ENCODE peak calls at places on chromosomes 16 and 17, in ten cellular contexts. One of them, this sample, is unnamed.

GRCh38 chr17:3546521-3546920 is 11.1 kb downstream of the TRPV3 start:
- DNase-seq in iris pigment epithelial cell: no peak
- DNase-seq in ureter: no peak
- DNase-seq in cardiac septum: no peak
- DNase-seq in H9: no peak
- DNase-seq in cardiac muscle cell: no peak
- DNase-seq in activated T-cell treated with anti-CD3 and anti-CD28 coated beads for 1 hour: no peak
- DNase-seq in body of pancreas: no peak
- DNase-seq in AG09319: no peak
- DNase-seq in Right ventricle myocardium superior: peak
- DNase-seq in this sample: no peak

GRCh38 chr17:77852666-77853207 is 105.8 kb upstream of the TNRC6C start:
- DNase-seq in iris pigment epithelial cell: no peak
- DNase-seq in ureter: no peak
- DNase-seq in cardiac septum: no peak
- DNase-seq in H9: no peak
- DNase-seq in cardiac muscle cell: no peak
- DNase-seq in activated T-cell treated with anti-CD3 and anti-CD28 coated beads for 1 hour: no peak
- DNase-seq in body of pancreas: no peak
- DNase-seq in AG09319: no peak
- DNase-seq in Right ventricle myocardium superior: no peak
- DNase-seq in this sample: no peak

GRCh38 chr16:23876256-23876896 is 40.6 kb downstream of the PRKCB start:
- DNase-seq in iris pigment epithelial cell: no peak
- DNase-seq in ureter: no peak
- DNase-seq in cardiac septum: no peak
- DNase-seq in H9: no peak
- DNase-seq in cardiac muscle cell: no peak
- DNase-seq in activated T-cell treated with anti-CD3 and anti-CD28 coated beads for 1 hour: no peak
- DNase-seq in body of pancreas: no peak
- DNase-seq in AG09319: no peak
- DNase-seq in Right ventricle myocardium superior: no peak
- DNase-seq in this sample: no peak

GRCh38 chr17:45123930-45124796 is 8.2 kb downstream of the PLCD3 start:
- DNase-seq in iris pigment epithelial cell: peak
- DNase-seq in ureter: peak
- DNase-seq in cardiac septum: no peak
- DNase-seq in H9: peak
- DNase-seq in cardiac muscle cell: peak
- DNase-seq in activated T-cell treated with anti-CD3 and anti-CD28 coated beads for 1 hour: no peak
- DNase-seq in body of pancreas: no peak
- DNase-seq in AG09319: no peak
- DNase-seq in Right ventricle myocardium superior: no peak
- DNase-seq in this sample: peak

GRCh38 chr17:40022961-40023541 is 7.8 kb downstream of the CSF3 start:
- DNase-seq in iris pigment epithelial cell: no peak
- DNase-seq in ureter: no peak
- DNase-seq in cardiac septum: no peak
- DNase-seq in H9: no peak
- DNase-seq in cardiac muscle cell: no peak
- DNase-seq in activated T-cell treated with anti-CD3 and anti-CD28 coated beads for 1 hour: no peak
- DNase-seq in body of pancreas: no peak
- DNase-seq in AG09319: no peak
- DNase-seq in Right ventricle myocardium superior: no peak
- DNase-seq in this sample: no peak

GRCh38 chr17:77212081-77212832 is 71.5 kb downstream of the SEC14L1 start:
- DNase-seq in iris pigment epithelial cell: no peak
- DNase-seq in ureter: no peak
- DNase-seq in cardiac septum: no peak
- DNase-seq in H9: no peak
- DNase-seq in cardiac muscle cell: no peak
- DNase-seq in activated T-cell treated with anti-CD3 and anti-CD28 coated beads for 1 hour: no peak
- DNase-seq in body of pancreas: no peak
- DNase-seq in AG09319: no peak
- DNase-seq in Right ventricle myocardium superior: no peak
- DNase-seq in this sample: no peak

GRCh38 chr16:19283637-19284036 is 1.9 kb upstream of the CLEC19A start:
- DNase-seq in iris pigment epithelial cell: no peak
- DNase-seq in ureter: no peak
- DNase-seq in cardiac septum: no peak
- DNase-seq in H9: no peak
- DNase-seq in cardiac muscle cell: no peak
- DNase-seq in activated T-cell treated with anti-CD3 and anti-CD28 coated beads for 1 hour: no peak
- DNase-seq in body of pancreas: no peak
- DNase-seq in AG09319: no peak
- DNase-seq in Right ventricle myocardium superior: no peak
- DNase-seq in this sample: no peak

GRCh38 chr17:10614536-10615155 is 42.5 kb downstream of the MYH3 start:
- DNase-seq in iris pigment epithelial cell: peak
- DNase-seq in ureter: no peak
- DNase-seq in cardiac septum: no peak
- DNase-seq in H9: peak
- DNase-seq in cardiac muscle cell: peak
- DNase-seq in activated T-cell treated with anti-CD3 and anti-CD28 coated beads for 1 hour: no peak
- DNase-seq in body of pancreas: no peak
- DNase-seq in AG09319: no peak
- DNase-seq in Right ventricle myocardium superior: no peak
- DNase-seq in this sample: peak

GRCh38 chr16:66026211-66026610 is 340.3 kb upstream of the CDH5 start:
- DNase-seq in iris pigment epithelial cell: peak
- DNase-seq in ureter: no peak
- DNase-seq in cardiac septum: no peak
- DNase-seq in H9: peak
- DNase-seq in cardiac muscle cell: peak
- DNase-seq in activated T-cell treated with anti-CD3 and anti-CD28 coated beads for 1 hour: no peak
- DNase-seq in body of pancreas: no peak
- DNase-seq in AG09319: no peak
- DNase-seq in Right ventricle myocardium superior: no peak
- DNase-seq in this sample: peak

GRCh38 chr16:27232061-27232841 is 28.9 kb downstream of the KDM8 start:
- DNase-seq in iris pigment epithelial cell: no peak
- DNase-seq in ureter: no peak
- DNase-seq in cardiac septum: peak
- DNase-seq in H9: no peak
- DNase-seq in cardiac muscle cell: no peak
- DNase-seq in activated T-cell treated with anti-CD3 and anti-CD28 coated beads for 1 hour: no peak
- DNase-seq in body of pancreas: no peak
- DNase-seq in AG09319: no peak
- DNase-seq in Right ventricle myocardium superior: peak
- DNase-seq in this sample: no peak

GRCh38 chr16:69187387-69187890 is 475 bp downstream of the SNTB2 start:
- DNase-seq in iris pigment epithelial cell: peak
- DNase-seq in ureter: peak
- DNase-seq in cardiac septum: peak
- DNase-seq in H9: peak
- DNase-seq in cardiac muscle cell: peak
- DNase-seq in activated T-cell treated with anti-CD3 and anti-CD28 coated beads for 1 hour: peak
- DNase-seq in body of pancreas: peak
- DNase-seq in AG09319: no peak
- DNase-seq in Right ventricle myocardium superior: peak
- DNase-seq in this sample: no peak

GRCh38 chr16:66481943-66482390 is 54.9 kb downstream of the BEAN1 start:
- DNase-seq in iris pigment epithelial cell: no peak
- DNase-seq in ureter: peak
- DNase-seq in cardiac septum: no peak
- DNase-seq in H9: no peak
- DNase-seq in cardiac muscle cell: no peak
- DNase-seq in activated T-cell treated with anti-CD3 and anti-CD28 coated beads for 1 hour: no peak
- DNase-seq in body of pancreas: no peak
- DNase-seq in AG09319: no peak
- DNase-seq in Right ventricle myocardium superior: no peak
- DNase-seq in this sample: no peak

GRCh38 chr17:64496786-64497564 is at the start of gene POLG2:
- DNase-seq in iris pigment epithelial cell: peak
- DNase-seq in ureter: peak
- DNase-seq in cardiac septum: peak
- DNase-seq in H9: peak
- DNase-seq in cardiac muscle cell: peak
- DNase-seq in activated T-cell treated with anti-CD3 and anti-CD28 coated beads for 1 hour: peak
- DNase-seq in body of pancreas: peak
- DNase-seq in AG09319: peak
- DNase-seq in Right ventricle myocardium superior: peak
- DNase-seq in this sample: peak

GRCh38 chr16:82865412-82865811 is 238.6 kb downstream of the CDH13 start:
- DNase-seq in iris pigment epithelial cell: no peak
- DNase-seq in ureter: no peak
- DNase-seq in cardiac septum: no peak
- DNase-seq in H9: no peak
- DNase-seq in cardiac muscle cell: no peak
- DNase-seq in activated T-cell treated with anti-CD3 and anti-CD28 coated beads for 1 hour: no peak
- DNase-seq in body of pancreas: no peak
- DNase-seq in AG09319: no peak
- DNase-seq in Right ventricle myocardium superior: no peak
- DNase-seq in this sample: no peak

GRCh38 chr17:32795339-32795979 is 81.5 kb downstream of the MYO1D start:
- DNase-seq in iris pigment epithelial cell: no peak
- DNase-seq in ureter: no peak
- DNase-seq in cardiac septum: no peak
- DNase-seq in H9: peak
- DNase-seq in cardiac muscle cell: no peak
- DNase-seq in activated T-cell treated with anti-CD3 and anti-CD28 coated beads for 1 hour: no peak
- DNase-seq in body of pancreas: no peak
- DNase-seq in AG09319: no peak
- DNase-seq in Right ventricle myocardium superior: no peak
- DNase-seq in this sample: no peak

GRCh38 chr17:21295036-21295952 is 10.8 kb downstream of the MAP2K3 start:
- DNase-seq in iris pigment epithelial cell: no peak
- DNase-seq in ureter: no peak
- DNase-seq in cardiac septum: no peak
- DNase-seq in H9: no peak
- DNase-seq in cardiac muscle cell: peak
- DNase-seq in activated T-cell treated with anti-CD3 and anti-CD28 coated beads for 1 hour: no peak
- DNase-seq in body of pancreas: peak
- DNase-seq in AG09319: no peak
- DNase-seq in Right ventricle myocardium superior: peak
- DNase-seq in this sample: no peak

GRCh38 chr16:66521951-66522771 is 27.8 kb downstream of the TK2 start:
- DNase-seq in iris pigment epithelial cell: peak
- DNase-seq in ureter: peak
- DNase-seq in cardiac septum: peak
- DNase-seq in H9: no peak
- DNase-seq in cardiac muscle cell: peak
- DNase-seq in activated T-cell treated with anti-CD3 and anti-CD28 coated beads for 1 hour: peak
- DNase-seq in body of pancreas: no peak
- DNase-seq in AG09319: no peak
- DNase-seq in Right ventricle myocardium superior: peak
- DNase-seq in this sample: no peak

GRCh38 chr16:67226804-67227566 is at the start of gene TMEM208:
- DNase-seq in iris pigment epithelial cell: peak
- DNase-seq in ureter: peak
- DNase-seq in cardiac septum: peak
- DNase-seq in H9: peak
- DNase-seq in cardiac muscle cell: peak
- DNase-seq in activated T-cell treated with anti-CD3 and anti-CD28 coated beads for 1 hour: peak
- DNase-seq in body of pancreas: peak
- DNase-seq in AG09319: peak
- DNase-seq in Right ventricle myocardium superior: peak
- DNase-seq in this sample: peak

GRCh38 chr16:66474750-66475199 is 47.7 kb downstream of the BEAN1 start:
- DNase-seq in iris pigment epithelial cell: no peak
- DNase-seq in ureter: peak
- DNase-seq in cardiac septum: no peak
- DNase-seq in H9: no peak
- DNase-seq in cardiac muscle cell: no peak
- DNase-seq in activated T-cell treated with anti-CD3 and anti-CD28 coated beads for 1 hour: peak
- DNase-seq in body of pancreas: no peak
- DNase-seq in AG09319: no peak
- DNase-seq in Right ventricle myocardium superior: no peak
- DNase-seq in this sample: peak

GRCh38 chr17:2705263-2705662 is 6.3 kb downstream of the CLUH start:
- DNase-seq in iris pigment epithelial cell: peak
- DNase-seq in ureter: no peak
- DNase-seq in cardiac septum: no peak
- DNase-seq in H9: no peak
- DNase-seq in cardiac muscle cell: no peak
- DNase-seq in activated T-cell treated with anti-CD3 and anti-CD28 coated beads for 1 hour: no peak
- DNase-seq in body of pancreas: peak
- DNase-seq in AG09319: no peak
- DNase-seq in Right ventricle myocardium superior: peak
- DNase-seq in this sample: no peak

GRCh38 chr17:17515921-17516295 is 19.7 kb upstream of the RASD1 start:
- DNase-seq in iris pigment epithelial cell: peak
- DNase-seq in ureter: no peak
- DNase-seq in cardiac septum: no peak
- DNase-seq in H9: no peak
- DNase-seq in cardiac muscle cell: peak
- DNase-seq in activated T-cell treated with anti-CD3 and anti-CD28 coated beads for 1 hour: no peak
- DNase-seq in body of pancreas: peak
- DNase-seq in AG09319: no peak
- DNase-seq in Right ventricle myocardium superior: peak
- DNase-seq in this sample: no peak

GRCh38 chr16:11361751-11362742 is 16.8 kb downstream of the RMI2 start:
- DNase-seq in iris pigment epithelial cell: no peak
- DNase-seq in ureter: no peak
- DNase-seq in cardiac septum: peak
- DNase-seq in H9: no peak
- DNase-seq in cardiac muscle cell: no peak
- DNase-seq in activated T-cell treated with anti-CD3 and anti-CD28 coated beads for 1 hour: no peak
- DNase-seq in body of pancreas: no peak
- DNase-seq in AG09319: no peak
- DNase-seq in Right ventricle myocardium superior: no peak
- DNase-seq in this sample: peak

GRCh38 chr16:11524098-11524760 is 62.5 kb downstream of the LITAF start:
- DNase-seq in iris pigment epithelial cell: peak
- DNase-seq in ureter: no peak
- DNase-seq in cardiac septum: no peak
- DNase-seq in H9: no peak
- DNase-seq in cardiac muscle cell: no peak
- DNase-seq in activated T-cell treated with anti-CD3 and anti-CD28 coated beads for 1 hour: no peak
- DNase-seq in body of pancreas: no peak
- DNase-seq in AG09319: no peak
- DNase-seq in Right ventricle myocardium superior: no peak
- DNase-seq in this sample: no peak

GRCh38 chr17:4206945-4207344 is 56.8 kb downstream of the ANKFY1 start:
- DNase-seq in iris pigment epithelial cell: peak
- DNase-seq in ureter: no peak
- DNase-seq in cardiac septum: no peak
- DNase-seq in H9: peak
- DNase-seq in cardiac muscle cell: no peak
- DNase-seq in activated T-cell treated with anti-CD3 and anti-CD28 coated beads for 1 hour: no peak
- DNase-seq in body of pancreas: no peak
- DNase-seq in AG09319: no peak
- DNase-seq in Right ventricle myocardium superior: no peak
- DNase-seq in this sample: no peak

GRCh38 chr16:25988089-25988488 is 296.3 kb downstream of the HS3ST4 start:
- DNase-seq in iris pigment epithelial cell: no peak
- DNase-seq in ureter: no peak
- DNase-seq in cardiac septum: no peak
- DNase-seq in H9: peak
- DNase-seq in cardiac muscle cell: no peak
- DNase-seq in activated T-cell treated with anti-CD3 and anti-CD28 coated beads for 1 hour: no peak
- DNase-seq in body of pancreas: no peak
- DNase-seq in AG09319: no peak
- DNase-seq in Right ventricle myocardium superior: no peak
- DNase-seq in this sample: no peak

GRCh38 chr16:75250809-75251279 is 580 bp downstream of the BCAR1 start:
- DNase-seq in iris pigment epithelial cell: no peak
- DNase-seq in ureter: no peak
- DNase-seq in cardiac septum: no peak
- DNase-seq in H9: no peak
- DNase-seq in cardiac muscle cell: no peak
- DNase-seq in activated T-cell treated with anti-CD3 and anti-CD28 coated beads for 1 hour: no peak
- DNase-seq in body of pancreas: peak
- DNase-seq in AG09319: no peak
- DNase-seq in Right ventricle myocardium superior: peak
- DNase-seq in this sample: peak

GRCh38 chr17:79865351-79866210 is 26.3 kb upstream of the CBX4 start:
- DNase-seq in iris pigment epithelial cell: no peak
- DNase-seq in ureter: no peak
- DNase-seq in cardiac septum: no peak
- DNase-seq in H9: no peak
- DNase-seq in cardiac muscle cell: no peak
- DNase-seq in activated T-cell treated with anti-CD3 and anti-CD28 coated beads for 1 hour: no peak
- DNase-seq in body of pancreas: no peak
- DNase-seq in AG09319: no peak
- DNase-seq in Right ventricle myocardium superior: no peak
- DNase-seq in this sample: no peak

GRCh38 chr17:8649157-8650118 is 18.9 kb upstream of the MYH10 start:
- DNase-seq in iris pigment epithelial cell: peak
- DNase-seq in ureter: no peak
- DNase-seq in cardiac septum: no peak
- DNase-seq in H9: no peak
- DNase-seq in cardiac muscle cell: peak
- DNase-seq in activated T-cell treated with anti-CD3 and anti-CD28 coated beads for 1 hour: no peak
- DNase-seq in body of pancreas: peak
- DNase-seq in AG09319: peak
- DNase-seq in Right ventricle myocardium superior: no peak
- DNase-seq in this sample: no peak